ENCODE peak calls at places on chromosomes 16 and 17, in four cellular contexts. T is SK-N-SH, K is GM12878, Y is HepG2. Z is an unnamed sample.

GRCh38 chr16:68356919-68357286 is 46.1 kb downstream of the PRMT7 start:
- DNase-seq in T (peak), K (no peak), Y (no peak), Z (no peak)

GRCh38 chr16:27364493-27365141 is 37.4 kb upstream of the IL21R start:
- DNase-seq in T (no peak), K (no peak), Y (peak), Z (peak)

GRCh38 chr16:83701494-83701893 is 106.3 kb upstream of the HSBP1 start:
- DNase-seq in T (no peak), K (no peak), Y (peak), Z (no peak)

GRCh38 chr17:3894927-3895343 is 2.1 kb upstream of the CAMKK1 start:
- DNase-seq in T (no peak), K (no peak), Y (no peak), Z (peak)

GRCh38 chr16:75647138-75647491 is 350 bp downstream of the KARS1 start:
- DNase-seq in T (no peak), K (no peak), Y (no peak), Z (no peak)

GRCh38 chr16:21702259-21702658 is 38.5 kb downstream of the OTOA start:
- DNase-seq in T (no peak), K (no peak), Y (no peak), Z (no peak)

GRCh38 chr17:58534901-58535421 is 20.5 kb upstream of the MTMR4 start:
- DNase-seq in T (no peak), K (no peak), Y (peak), Z (peak)

GRCh38 chr17:17729620-17730249 is 48.5 kb downstream of the RAI1 start:
- DNase-seq in T (peak), K (no peak), Y (peak), Z (peak)

GRCh38 chr16:86258713-86259112 is 251.6 kb upstream of the FOXF1 start:
- DNase-seq in T (no peak), K (no peak), Y (no peak), Z (no peak)

GRCh38 chr16:49524578-49525315 is 151.1 kb downstream of the C16orf78 start:
- DNase-seq in T (peak), K (no peak), Y (no peak), Z (no peak)

GRCh38 chr16:85988723-85989313 is 89.9 kb downstream of the IRF8 start:
- DNase-seq in T (no peak), K (peak), Y (no peak), Z (no peak)

GRCh38 chr16:1527836-1528811 is 5.3 kb upstream of the TMEM204 start:
- DNase-seq in T (no peak), K (no peak), Y (peak), Z (no peak)

GRCh38 chr17:74435775-74436359 is 4.0 kb downstream of the GPRC5C start:
- DNase-seq in T (no peak), K (no peak), Y (no peak), Z (no peak)

GRCh38 chr17:73142763-73143395 is 21.9 kb upstream of the SSTR2 start:
- DNase-seq in T (no peak), K (no peak), Y (no peak), Z (no peak)

GRCh38 chr16:25692307-25692706 is 548 bp downstream of the HS3ST4 start:
- DNase-seq in T (peak), K (no peak), Y (no peak), Z (no peak)

GRCh38 chr16:52567193-52567592 is 20.2 kb upstream of the TOX3 start:
- DNase-seq in T (no peak), K (no peak), Y (no peak), Z (no peak)

GRCh38 chr17:979539-980405 is at the start of gene NXN:
- DNase-seq in T (peak), K (no peak), Y (peak), Z (peak)

GRCh38 chr16:58678716-58679115 is 5.9 kb downstream of the SLC38A7 start:
- DNase-seq in T (no peak), K (no peak), Y (no peak), Z (no peak)

DNA sequence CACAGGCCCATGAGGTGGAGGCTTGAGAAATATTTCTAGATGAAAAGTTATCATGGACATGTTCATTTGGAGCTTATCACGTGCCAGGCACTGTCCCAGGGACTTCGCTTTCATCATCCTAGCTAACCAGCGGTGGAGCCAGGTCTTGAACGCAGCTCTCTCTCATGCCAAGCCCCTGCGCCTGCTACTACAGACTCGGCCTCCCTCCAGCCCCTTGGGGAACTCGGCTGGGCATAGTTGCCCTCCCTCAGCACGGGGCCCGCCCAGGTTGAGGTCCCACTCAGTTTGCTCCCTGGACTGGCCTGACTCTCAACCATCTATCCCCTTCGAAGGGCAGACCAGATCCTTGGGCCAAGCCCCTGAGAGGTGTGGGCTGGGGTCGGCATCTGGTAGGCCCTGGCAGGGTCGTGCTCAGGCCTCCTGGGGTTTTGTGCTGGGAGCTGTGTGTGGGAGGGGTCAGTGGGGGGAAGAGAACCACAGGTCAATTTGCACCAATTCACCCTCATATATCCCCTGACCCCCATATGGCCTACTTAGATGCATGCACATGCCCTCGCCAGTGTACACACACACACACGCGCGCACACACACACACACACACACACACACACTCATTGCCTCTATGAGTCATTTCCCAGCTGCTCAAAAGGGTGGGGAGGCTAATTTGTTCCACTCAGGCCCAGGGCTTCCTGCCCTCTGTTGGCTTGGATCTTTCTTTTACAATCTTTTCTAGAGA is 12.1 kb upstream of the SCN4A start:
- DNase-seq in T (no peak), K (no peak), Y (peak), Z (peak)
- TF ChIP-seq CHD2 in T (no peak), K (no peak), Y (no peak), Z (no peak)

GRCh38 chr17:77501751-77502625 is 361.2 kb downstream of the SEC14L1 start:
- DNase-seq in T (peak), K (no peak), Y (no peak), Z (no peak)
- H3K4me2 ChIP-seq in T (no peak), K (no peak), Y (no peak), Z (no peak)

DNA sequence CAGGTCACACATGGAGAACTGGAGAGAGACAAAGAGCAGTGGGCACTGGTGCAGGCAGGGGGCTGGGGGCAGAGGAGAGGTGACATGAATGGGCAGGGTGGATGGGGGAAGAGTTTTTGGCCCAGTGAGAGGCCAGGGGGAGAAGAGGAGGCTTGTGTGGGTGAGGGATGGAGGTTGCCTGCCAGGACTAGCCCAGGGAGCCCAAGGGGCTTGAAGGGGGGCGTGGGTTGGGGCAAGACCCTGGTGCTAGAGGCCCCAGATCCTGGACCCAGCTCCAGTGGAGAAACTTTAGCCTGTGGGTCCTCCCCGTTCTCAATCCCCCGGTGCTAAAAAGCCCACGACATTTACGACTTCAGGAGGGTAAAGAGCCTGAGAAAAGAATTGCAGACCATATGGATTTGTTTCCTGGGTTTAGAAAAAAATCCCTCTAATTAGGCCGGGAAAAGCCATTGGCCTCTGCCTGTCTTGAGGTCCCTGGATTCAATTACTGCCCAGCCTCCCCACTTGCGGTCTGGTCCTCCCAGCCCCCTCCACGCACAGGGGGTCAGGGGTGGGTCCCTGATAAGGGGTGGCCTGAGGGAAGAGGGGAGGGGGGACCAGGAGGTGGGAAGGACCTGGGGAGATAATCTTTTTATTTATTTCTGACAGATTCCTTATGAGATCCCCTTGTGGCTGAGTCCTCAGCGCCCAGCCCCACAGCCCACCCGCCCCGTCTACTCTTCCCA is 33.0 kb downstream of the NGFR start:
- DNase-seq in T (peak), K (no peak), Y (no peak), Z (no peak)
- TF ChIP-seq PBX3 in T (no peak), K (no peak), Y (no peak), Z (no peak)

GRCh38 chr17:8436169-8436932 is 667 bp downstream of the NDEL1 start:
- DNase-seq in T (peak), K (no peak), Y (peak), Z (peak)

GRCh38 chr17:8435245-8436168 is at the start of gene NDEL1:
- DNase-seq in T (peak), K (peak), Y (peak), Z (peak)

GRCh38 chr17:8426094-8426720 is 9.5 kb upstream of the NDEL1 start:
- DNase-seq in T (no peak), K (no peak), Y (no peak), Z (no peak)

GRCh38 chr17:8426802-8427201 is 8.9 kb upstream of the NDEL1 start:
- DNase-seq in T (no peak), K (no peak), Y (no peak), Z (no peak)

DNA sequence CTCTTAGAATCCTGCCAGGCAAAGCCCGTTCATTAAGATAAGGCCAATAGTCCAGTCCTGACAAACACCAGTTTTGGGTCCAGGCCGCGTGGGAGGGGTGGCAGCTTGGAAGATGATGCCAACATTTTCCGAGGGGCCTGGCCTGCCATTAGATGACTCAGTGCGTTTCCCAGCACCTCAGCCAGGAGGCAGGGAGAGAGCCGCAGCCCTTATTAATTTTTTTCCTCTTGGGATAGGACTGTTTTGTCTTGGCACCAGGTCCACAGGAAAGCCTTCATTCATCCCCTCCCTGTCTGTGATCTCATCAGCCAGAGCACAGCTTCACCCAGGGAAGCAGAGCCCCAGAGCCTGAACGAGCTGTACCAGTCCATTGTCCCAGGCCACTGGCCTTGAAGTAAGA is 4.7 kb upstream of the NDEL1 start:
- DNase-seq in T (no peak), K (no peak), Y (no peak), Z (no peak)
- TF ChIP-seq CHD2 in T (no peak), K (no peak), Y (no peak), Z (no peak)